ENCODE peak calls at places on chromosomes 12 and 14, in eight cellular contexts. One of them, this sample, is unnamed.

GRCh38 chr12:116659771-116660481 is 77.9 kb downstream of the SPRING1 start:
- DNase-seq in neural progenitor cell: no peak
- DNase-seq in astrocyte of the cerebellum: no peak
- DNase-seq in Peyer's patch: no peak
- DNase-seq in GM12865: no peak
- DNase-seq in foreskin fibroblast: no peak
- DNase-seq in mammary epithelial cell: peak; percentile 68
- DNase-seq in AG04450: no peak
- DNase-seq in this sample: no peak

GRCh38 chr12:124667671-124668337 is 100.4 kb upstream of the NCOR2 start:
- DNase-seq in neural progenitor cell: no peak
- DNase-seq in astrocyte of the cerebellum: no peak
- DNase-seq in Peyer's patch: no peak
- DNase-seq in GM12865: no peak
- DNase-seq in foreskin fibroblast: no peak
- DNase-seq in mammary epithelial cell: no peak
- DNase-seq in AG04450: no peak
- DNase-seq in this sample: peak; percentile 31

GRCh38 chr12:38424436-38424835 is 107.9 kb downstream of the ALG10B start:
- DNase-seq in neural progenitor cell: no peak
- DNase-seq in astrocyte of the cerebellum: no peak
- DNase-seq in Peyer's patch: no peak
- DNase-seq in GM12865: no peak
- DNase-seq in foreskin fibroblast: no peak
- DNase-seq in mammary epithelial cell: peak; percentile 84
- DNase-seq in AG04450: no peak
- DNase-seq in this sample: no peak

GRCh38 chr12:23945249-23945648 is 4.2 kb downstream of the SOX5 start:
- DNase-seq in neural progenitor cell: no peak
- DNase-seq in astrocyte of the cerebellum: no peak
- DNase-seq in Peyer's patch: no peak
- DNase-seq in GM12865: no peak
- DNase-seq in foreskin fibroblast: no peak
- DNase-seq in mammary epithelial cell: no peak
- DNase-seq in AG04450: no peak
- DNase-seq in this sample: no peak

GRCh38 chr14:76348898-76349297 is 27.0 kb upstream of the ESRRB start:
- DNase-seq in neural progenitor cell: peak; percentile 60
- DNase-seq in astrocyte of the cerebellum: peak; percentile 45
- DNase-seq in Peyer's patch: no peak
- DNase-seq in GM12865: no peak
- DNase-seq in foreskin fibroblast: peak; percentile 79
- DNase-seq in mammary epithelial cell: peak; percentile 65
- DNase-seq in AG04450: no peak
- DNase-seq in this sample: peak; percentile 59

GRCh38 chr12:75720807-75721206 is 209.4 kb upstream of the KRR1 start:
- DNase-seq in neural progenitor cell: peak; percentile 22
- DNase-seq in astrocyte of the cerebellum: no peak
- DNase-seq in Peyer's patch: no peak
- DNase-seq in GM12865: no peak
- DNase-seq in foreskin fibroblast: no peak
- DNase-seq in mammary epithelial cell: peak; percentile 93
- DNase-seq in AG04450: no peak
- DNase-seq in this sample: no peak

GRCh38 chr12:112275836-112276235 is 106.4 kb downstream of the HECTD4 start:
- DNase-seq in neural progenitor cell: no peak
- DNase-seq in astrocyte of the cerebellum: no peak
- DNase-seq in Peyer's patch: no peak
- DNase-seq in GM12865: no peak
- DNase-seq in foreskin fibroblast: no peak
- DNase-seq in mammary epithelial cell: no peak
- DNase-seq in AG04450: no peak
- DNase-seq in this sample: no peak

GRCh38 chr12:104290320-104290719 is 13.2 kb upstream of the EID3 start:
- DNase-seq in neural progenitor cell: no peak
- DNase-seq in astrocyte of the cerebellum: no peak
- DNase-seq in Peyer's patch: no peak
- DNase-seq in GM12865: no peak
- DNase-seq in foreskin fibroblast: no peak
- DNase-seq in mammary epithelial cell: no peak
- DNase-seq in AG04450: no peak
- DNase-seq in this sample: peak; percentile 30

GRCh38 chr14:28676481-28676880 is 90.1 kb upstream of the FOXG1 start:
- DNase-seq in neural progenitor cell: no peak
- DNase-seq in astrocyte of the cerebellum: no peak
- DNase-seq in Peyer's patch: no peak
- DNase-seq in GM12865: peak; percentile 0
- DNase-seq in foreskin fibroblast: peak; percentile 52
- DNase-seq in mammary epithelial cell: peak; percentile 96
- DNase-seq in AG04450: no peak
- DNase-seq in this sample: peak; percentile 37

GRCh38 chr12:107291018-107291417 is 197.7 kb upstream of the CRY1 start:
- DNase-seq in neural progenitor cell: no peak
- DNase-seq in astrocyte of the cerebellum: no peak
- DNase-seq in Peyer's patch: no peak
- DNase-seq in GM12865: no peak
- DNase-seq in foreskin fibroblast: no peak
- DNase-seq in mammary epithelial cell: no peak
- DNase-seq in AG04450: no peak
- DNase-seq in this sample: no peak

GRCh38 chr14:36505892-36506731 is 13.9 kb downstream of the NKX2-1 start:
- DNase-seq in neural progenitor cell: peak; percentile 82
- DNase-seq in astrocyte of the cerebellum: no peak
- DNase-seq in Peyer's patch: no peak
- DNase-seq in GM12865: no peak
- DNase-seq in foreskin fibroblast: no peak
- DNase-seq in mammary epithelial cell: no peak
- DNase-seq in AG04450: no peak
- DNase-seq in this sample: no peak

DNA sequence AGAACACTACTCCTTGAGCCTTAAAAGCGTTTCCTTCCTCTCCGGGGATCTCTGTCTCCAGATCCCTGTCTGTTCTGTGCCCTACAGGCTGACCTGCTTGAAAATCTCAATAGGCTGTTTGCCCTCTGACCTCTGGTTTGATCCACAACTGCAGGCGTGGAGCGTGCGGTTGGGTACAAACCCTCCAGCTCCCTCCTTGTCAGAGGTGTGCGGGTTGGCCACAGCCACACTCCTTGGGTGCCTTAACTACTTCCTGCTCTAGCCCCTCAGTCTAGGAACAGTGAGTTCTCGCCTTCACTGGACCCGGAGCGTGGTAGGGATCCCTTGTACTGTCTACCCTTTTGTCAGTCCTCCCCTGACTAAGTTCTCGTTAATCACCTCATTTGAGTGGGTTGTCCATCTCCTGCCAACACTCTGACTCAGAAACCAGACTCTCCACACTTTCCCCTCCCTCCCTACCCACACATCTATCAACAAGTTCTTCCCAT is 33.1 kb downstream of the CMKLR1 start:
- DNase-seq in neural progenitor cell: peak; percentile 29
- DNase-seq in astrocyte of the cerebellum: peak; percentile 18
- DNase-seq in Peyer's patch: no peak
- DNase-seq in GM12865: no peak
- DNase-seq in foreskin fibroblast: peak; percentile 32
- DNase-seq in mammary epithelial cell: peak; percentile 70
- DNase-seq in AG04450: no peak
- DNase-seq in this sample: peak; percentile 38
- H3K4me3 ChIP-seq in neural progenitor cell: no peak overlapping the region
- H3K4me3 ChIP-seq in astrocyte of the cerebellum: no peak overlapping the region
- H3K4me3 ChIP-seq in Peyer's patch: no peak overlapping the region
- H3K4me3 ChIP-seq in GM12865: no peak overlapping the region
- H3K4me3 ChIP-seq in foreskin fibroblast: peak overlapping the region; percentile 16
- H3K4me3 ChIP-seq in mammary epithelial cell: no peak overlapping the region
- H3K4me3 ChIP-seq in AG04450: no peak overlapping the region
- H3K4me3 ChIP-seq in this sample: peak overlapping the region; percentile 10

DNA sequence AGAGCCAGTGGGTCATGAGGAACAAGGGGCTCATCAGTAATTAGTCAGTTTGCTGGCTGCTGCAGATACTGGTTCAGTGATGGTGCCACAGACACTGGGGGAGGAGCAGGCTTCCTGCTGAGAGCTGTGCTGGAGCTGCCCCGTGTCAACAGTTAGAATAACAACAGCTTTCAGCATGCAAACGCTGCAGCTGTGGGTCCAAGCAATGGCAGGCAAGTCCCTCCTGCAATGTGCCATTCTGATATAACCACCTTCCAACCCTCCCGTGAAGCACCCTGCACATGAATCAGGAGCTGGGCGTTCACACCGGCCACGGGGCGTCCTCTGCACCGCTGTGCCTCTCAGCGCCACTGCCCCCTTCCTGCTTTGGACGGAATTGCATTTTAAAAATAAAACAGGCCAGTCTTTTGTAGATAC is 258.4 kb upstream of the SFSWAP start:
- DNase-seq in neural progenitor cell: peak; percentile 54
- DNase-seq in astrocyte of the cerebellum: no peak
- DNase-seq in Peyer's patch: peak; percentile 44
- DNase-seq in GM12865: peak; percentile 59
- DNase-seq in foreskin fibroblast: no peak
- DNase-seq in mammary epithelial cell: no peak
- DNase-seq in AG04450: no peak
- DNase-seq in this sample: no peak
- TF ChIP-seq CTCF in neural progenitor cell: peak; percentile 63
- TF ChIP-seq CTCF in astrocyte of the cerebellum: no peak
- TF ChIP-seq CTCF in Peyer's patch: peak; percentile 60
- TF ChIP-seq CTCF in GM12865: peak; percentile 62
- TF ChIP-seq CTCF in foreskin fibroblast: no peak
- TF ChIP-seq CTCF in mammary epithelial cell: no peak
- TF ChIP-seq CTCF in AG04450: peak; percentile 2
- TF ChIP-seq CTCF in this sample: no peak

DNA sequence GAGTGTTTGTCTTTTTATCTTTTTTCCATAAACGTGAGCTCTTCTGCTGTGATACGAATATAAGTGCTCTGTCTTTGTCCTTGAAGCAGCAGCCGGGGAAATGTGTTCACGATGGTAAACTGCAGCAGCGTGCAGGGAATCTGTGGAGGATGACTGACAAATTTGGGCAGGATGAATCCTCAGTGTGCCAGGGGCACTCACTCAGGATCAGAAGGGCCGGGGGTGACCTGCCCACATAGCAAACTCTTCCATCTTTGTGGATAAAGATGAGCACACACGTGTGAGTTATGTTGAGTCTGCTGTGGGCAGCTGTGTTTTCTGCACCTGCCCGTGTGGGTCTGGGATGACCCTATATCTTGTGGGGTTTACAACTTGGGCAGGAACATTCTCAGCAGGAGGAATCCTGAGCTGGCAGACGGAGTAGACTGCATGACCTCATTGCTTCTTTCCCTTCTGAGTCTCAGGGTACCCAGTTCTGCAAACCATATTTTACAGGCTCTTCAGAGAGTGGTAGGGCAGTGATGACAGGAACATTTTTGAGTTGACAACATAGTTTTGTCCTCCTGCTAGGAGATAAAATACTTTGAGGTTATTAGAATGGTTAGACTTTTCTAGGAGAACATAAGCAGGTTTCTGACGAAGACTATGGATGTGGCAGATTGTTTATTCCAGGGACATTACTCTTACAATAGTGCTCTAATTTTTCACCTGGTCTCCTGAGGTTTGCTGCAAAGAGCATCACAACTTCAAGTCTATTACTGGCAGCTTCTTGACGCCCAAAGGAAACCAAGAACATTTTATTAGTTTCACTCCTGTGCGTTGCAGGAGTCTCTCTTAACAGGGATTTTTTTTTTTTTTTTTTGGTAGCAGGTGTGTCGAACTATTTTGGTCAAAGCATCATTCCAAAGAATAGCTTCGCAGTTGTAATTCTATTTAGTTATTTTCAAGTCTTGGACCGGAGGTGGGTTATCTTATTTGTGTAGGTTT is 910 bp downstream of the ANO4 start:
- DNase-seq in neural progenitor cell: no peak
- DNase-seq in astrocyte of the cerebellum: no peak
- DNase-seq in Peyer's patch: no peak
- DNase-seq in GM12865: no peak
- DNase-seq in foreskin fibroblast: no peak
- DNase-seq in mammary epithelial cell: no peak
- DNase-seq in AG04450: no peak
- DNase-seq in this sample: no peak
- H3K4me3 ChIP-seq in neural progenitor cell: peak overlapping the region; percentile 27
- H3K4me3 ChIP-seq in astrocyte of the cerebellum: peak overlapping the region; percentile 27
- H3K4me3 ChIP-seq in Peyer's patch: no peak overlapping the region
- H3K4me3 ChIP-seq in GM12865: no peak overlapping the region
- H3K4me3 ChIP-seq in foreskin fibroblast: peak overlapping the region; percentile 18
- H3K4me3 ChIP-seq in mammary epithelial cell: no peak overlapping the region
- H3K4me3 ChIP-seq in AG04450: peak overlapping the region; percentile 50
- H3K4me3 ChIP-seq in this sample: no peak overlapping the region

GRCh38 chr14:105490572-105491365 is at the start of gene TEDC1:
- DNase-seq in neural progenitor cell: peak; percentile 99
- DNase-seq in astrocyte of the cerebellum: peak; percentile 100
- DNase-seq in Peyer's patch: peak; percentile 100
- DNase-seq in GM12865: peak; percentile 100
- DNase-seq in foreskin fibroblast: peak; percentile 100
- DNase-seq in mammary epithelial cell: peak; percentile 100
- DNase-seq in AG04450: peak; percentile 100
- DNase-seq in this sample: peak; percentile 100
- TF ChIP-seq CTCF in neural progenitor cell: peak; percentile 64
- TF ChIP-seq CTCF in astrocyte of the cerebellum: peak; percentile 59
- TF ChIP-seq CTCF in Peyer's patch: peak; percentile 98
- TF ChIP-seq CTCF in GM12865: peak; percentile 87
- TF ChIP-seq CTCF in foreskin fibroblast: peak; percentile 58
- TF ChIP-seq CTCF in mammary epithelial cell: peak; percentile 51
- TF ChIP-seq CTCF in AG04450: peak; percentile 57
- TF ChIP-seq CTCF in this sample: peak; percentile 43

DNA sequence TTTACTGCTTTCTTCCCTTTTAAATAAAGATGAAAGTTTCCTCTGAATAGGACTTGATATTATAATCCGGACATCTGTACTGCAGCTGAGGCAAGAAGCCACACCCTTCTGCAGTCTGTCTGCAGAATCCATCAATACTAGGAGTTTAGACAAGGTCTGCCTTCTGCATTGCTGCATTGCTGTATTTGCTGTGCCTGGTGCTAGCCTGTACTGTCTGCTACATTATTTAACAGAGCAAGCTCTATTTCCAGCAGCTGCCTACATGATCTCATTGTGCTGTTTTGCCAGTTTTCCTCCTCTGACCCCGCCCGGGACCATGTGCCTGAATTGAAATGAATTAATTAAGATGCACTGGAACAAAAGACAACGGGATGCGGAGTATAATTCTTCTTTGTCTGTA is 1.7 kb downstream of the TUBA1A start:
- DNase-seq in neural progenitor cell: peak; percentile 42
- DNase-seq in astrocyte of the cerebellum: no peak
- DNase-seq in Peyer's patch: no peak
- DNase-seq in GM12865: no peak
- DNase-seq in foreskin fibroblast: peak; percentile 27
- DNase-seq in mammary epithelial cell: peak; percentile 27
- DNase-seq in AG04450: no peak
- DNase-seq in this sample: peak; percentile 59
- H3K4me3 ChIP-seq in neural progenitor cell: peak overlapping the region; percentile 96
- H3K4me3 ChIP-seq in astrocyte of the cerebellum: peak overlapping the region; percentile 100
- H3K4me3 ChIP-seq in Peyer's patch: no peak overlapping the region
- H3K4me3 ChIP-seq in GM12865: peak overlapping the region; percentile 74
- H3K4me3 ChIP-seq in foreskin fibroblast: peak overlapping the region; percentile 96
- H3K4me3 ChIP-seq in mammary epithelial cell: peak overlapping the region; percentile 82
- H3K4me3 ChIP-seq in AG04450: peak overlapping the region; percentile 94
- H3K4me3 ChIP-seq in this sample: peak overlapping the region; percentile 94

DNA sequence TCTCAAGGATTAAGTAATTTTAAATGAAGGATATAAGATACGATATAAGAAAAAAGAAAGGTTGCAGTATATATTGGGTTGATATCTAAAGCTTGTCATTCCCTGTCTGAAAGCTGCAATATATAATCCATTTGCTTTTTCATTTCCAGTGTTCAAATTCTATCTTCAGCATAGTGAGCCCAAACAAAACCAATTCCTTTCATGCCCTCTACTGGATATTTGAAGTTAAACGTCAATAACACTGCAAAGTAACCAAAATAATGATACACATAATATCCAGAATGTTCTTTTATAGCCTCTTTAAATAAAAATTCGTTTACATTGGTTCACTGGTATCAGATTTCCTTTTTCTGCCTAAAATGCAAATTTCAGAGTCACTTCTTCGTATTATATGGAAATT is 64.5 kb upstream of the DAAM1 start:
- DNase-seq in neural progenitor cell: no peak
- DNase-seq in astrocyte of the cerebellum: no peak
- DNase-seq in Peyer's patch: no peak
- DNase-seq in GM12865: no peak
- DNase-seq in foreskin fibroblast: no peak
- DNase-seq in mammary epithelial cell: no peak
- DNase-seq in AG04450: no peak
- DNase-seq in this sample: peak; percentile 46
- TF ChIP-seq CTCF in neural progenitor cell: peak; percentile 49
- TF ChIP-seq CTCF in astrocyte of the cerebellum: peak; percentile 34
- TF ChIP-seq CTCF in Peyer's patch: peak; percentile 23
- TF ChIP-seq CTCF in GM12865: peak; percentile 5
- TF ChIP-seq CTCF in foreskin fibroblast: peak; percentile 19
- TF ChIP-seq CTCF in mammary epithelial cell: no peak
- TF ChIP-seq CTCF in AG04450: peak; percentile 52
- TF ChIP-seq CTCF in this sample: peak; percentile 48